ENCODE peak calls at places on chromosomes 1 and 21, in ten cellular contexts. X is transverse colon, C is Peyer's patch, R is sigmoid colon, F is heart left ventricle, I is testis, B is stomach, O is uterus, W is IMR-90, T is thyroid gland. Y is an unnamed sample. For H3K27me3, the result is how much of the 10 kb centered on the place peaks cover.

GRCh38 chr1:220906561-220907334 is 27.5 kb downstream of the HLX start:
- DNase-seq in X (no peak), R (no peak), I (no peak), T (no peak), F (no peak), W (peak), C (no peak), B (no peak), O (no peak), Y (no peak)

GRCh38 chr1:149995927-149996326 is 14.6 kb downstream of the OTUD7B start:
- DNase-seq in I (no peak), B (no peak), W (peak), O (no peak), T (peak), C (no peak), R (no peak), X (no peak), F (no peak), Y (no peak)

GRCh38 chr1:202105571-202106339 is 17.0 kb upstream of the GPR37L1 start:
- DNase-seq in X (peak), W (peak), F (no peak), C (no peak), I (peak), O (no peak), R (no peak), B (peak), T (peak), Y (no peak)

GRCh38 chr1:196609114-196609737 is 986 bp upstream of the KCNT2 start:
- DNase-seq in C (no peak), R (peak), F (no peak), O (peak), I (peak), B (no peak), T (peak), X (no peak), W (peak), Y (peak)

GRCh38 chr1:61412601-61413000 is 312.3 kb downstream of the TM2D1 start:
- DNase-seq in O (no peak), T (no peak), R (no peak), I (no peak), B (no peak), C (no peak), X (no peak), W (no peak), F (no peak), Y (no peak)

GRCh38 chr1:196425513-196425912 is 182.7 kb downstream of the KCNT2 start:
- DNase-seq in T (no peak), W (no peak), B (no peak), C (no peak), X (no peak), O (no peak), R (no peak), I (no peak), F (no peak), Y (no peak)

GRCh38 chr21:36461918-36462486 is 17.9 kb downstream of the CLDN14 start:
- DNase-seq in T (no peak), I (no peak), R (no peak), F (no peak), C (no peak), X (peak), W (no peak), B (no peak), O (no peak), Y (peak)

GRCh38 chr21:31343680-31344480 is at the start of gene TIAM1:
- DNase-seq in W (peak), I (peak), F (peak), B (peak), C (no peak), O (peak), X (peak), T (peak), R (peak), Y (no peak)

GRCh38 chr1:29379438-29380073 is 143.2 kb downstream of the PTPRU start:
- DNase-seq in I (peak), F (no peak), C (no peak), B (no peak), R (no peak), W (peak), O (no peak), X (no peak), T (no peak), Y (no peak)

GRCh38 chr1:168312718-168313604 is 32.3 kb downstream of the TBX19 start:
- DNase-seq in W (peak), X (no peak), R (no peak), B (no peak), F (no peak), C (no peak), I (no peak), T (no peak), O (no peak), Y (no peak)

GRCh38 chr21:45871616-45872236 is 109.8 kb upstream of the COL6A1 start:
- DNase-seq in X (no peak), O (no peak), T (no peak), W (no peak), F (no peak), C (no peak), B (no peak), I (no peak), R (peak), Y (peak)

GRCh38 chr1:9293512-9294439 is 1.1 kb downstream of the SPSB1 start:
- DNase-seq in F (peak), W (peak), R (no peak), C (peak), X (peak), T (peak), I (no peak), O (no peak), B (peak), Y (no peak)

GRCh38 chr1:116375165-116375883 is 2.3 kb downstream of the ATP1A1 start:
- DNase-seq in B (no peak), X (no peak), C (no peak), R (no peak), W (no peak), I (no peak), F (no peak), O (no peak), T (no peak), Y (no peak)

GRCh38 chr1:116373451-116374339 is 651 bp downstream of the ATP1A1 start:
- DNase-seq in T (peak), X (peak), B (peak), R (peak), I (peak), F (peak), W (peak), O (peak), C (peak), Y (peak)

GRCh38 chr1:116372186-116372585 is 858 bp upstream of the ATP1A1 start:
- DNase-seq in B (no peak), O (no peak), T (peak), W (no peak), R (no peak), I (no peak), C (no peak), X (no peak), F (no peak), Y (no peak)

GRCh38 chr1:116374340-116375164 is 1.5 kb downstream of the ATP1A1 start:
- DNase-seq in F (no peak), T (peak), C (peak), X (peak), I (no peak), W (no peak), R (no peak), O (no peak), B (no peak), Y (no peak)

GRCh38 chr1:116372651-116373444 is at the start of gene ATP1A1:
- DNase-seq in T (peak), R (peak), W (peak), F (peak), I (peak), O (peak), B (peak), X (peak), C (peak), Y (peak)
- TF ChIP-seq POLR2A in T (peak), R (peak), W (peak), F (peak), I (peak), O (peak), B (peak), X (peak), C (peak), Y (peak)

GRCh38 chr1:56359036-56359435 is 220.3 kb downstream of the PLPP3 start:
- DNase-seq in B (no peak), I (no peak), O (no peak), C (no peak), T (no peak), W (no peak), X (no peak), R (no peak), F (no peak), Y (no peak)

GRCh38 chr1:56356376-56356775 is 223.0 kb downstream of the PLPP3 start:
- DNase-seq in C (no peak), X (no peak), W (no peak), R (no peak), I (no peak), O (no peak), B (no peak), F (no peak), T (no peak), Y (no peak)

GRCh38 chr1:56355422-56355821 is 223.9 kb downstream of the PLPP3 start:
- DNase-seq in I (no peak), T (no peak), F (no peak), R (no peak), B (no peak), C (no peak), W (no peak), X (no peak), O (no peak), Y (no peak)

GRCh38 chr1:56357931-56358783 is 221.2 kb downstream of the PLPP3 start:
- DNase-seq in R (no peak), T (peak), X (no peak), B (no peak), O (no peak), F (no peak), I (no peak), W (no peak), C (no peak), Y (no peak)

DNA sequence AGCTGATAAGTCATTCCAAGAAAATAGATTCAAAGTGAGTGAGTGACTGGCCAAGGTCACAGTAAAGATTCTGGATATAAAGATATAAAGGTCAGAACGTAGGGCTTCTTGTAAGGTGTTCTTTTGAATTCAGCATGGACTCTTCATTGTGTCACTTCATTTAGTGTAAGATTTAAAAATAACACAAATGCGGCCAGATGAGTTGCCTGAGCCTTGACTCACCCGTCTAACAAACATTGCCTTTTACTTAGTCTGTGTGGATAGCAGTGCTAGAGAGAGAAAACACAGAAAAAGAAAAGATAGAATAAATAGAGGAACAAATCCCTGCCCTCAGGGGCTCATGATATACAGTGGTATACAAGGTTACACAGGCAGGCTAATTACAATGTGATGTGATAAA is 223.4 kb downstream of the PLPP3 start:
- DNase-seq in R (no peak), T (no peak), X (no peak), C (no peak), F (no peak), W (peak), B (no peak), I (no peak), O (no peak), Y (no peak)
- H3K27me3 ChIP-seq in R (under half), T (under half), X (under half), C (under half), F (under half), W (under half), B (under half), I (under half), O (under half), Y (under half)

GRCh38 chr1:17229379-17229778 is 19.5 kb upstream of the PADI3 start:
- DNase-seq in O (no peak), W (no peak), B (no peak), F (no peak), C (no peak), I (no peak), R (no peak), T (no peak), X (peak), Y (no peak)
- H3K27ac ChIP-seq in O (no peak), W (no peak), B (no peak), F (no peak), C (no peak), I (no peak), R (no peak), T (no peak), X (peak), Y (no peak)

DNA sequence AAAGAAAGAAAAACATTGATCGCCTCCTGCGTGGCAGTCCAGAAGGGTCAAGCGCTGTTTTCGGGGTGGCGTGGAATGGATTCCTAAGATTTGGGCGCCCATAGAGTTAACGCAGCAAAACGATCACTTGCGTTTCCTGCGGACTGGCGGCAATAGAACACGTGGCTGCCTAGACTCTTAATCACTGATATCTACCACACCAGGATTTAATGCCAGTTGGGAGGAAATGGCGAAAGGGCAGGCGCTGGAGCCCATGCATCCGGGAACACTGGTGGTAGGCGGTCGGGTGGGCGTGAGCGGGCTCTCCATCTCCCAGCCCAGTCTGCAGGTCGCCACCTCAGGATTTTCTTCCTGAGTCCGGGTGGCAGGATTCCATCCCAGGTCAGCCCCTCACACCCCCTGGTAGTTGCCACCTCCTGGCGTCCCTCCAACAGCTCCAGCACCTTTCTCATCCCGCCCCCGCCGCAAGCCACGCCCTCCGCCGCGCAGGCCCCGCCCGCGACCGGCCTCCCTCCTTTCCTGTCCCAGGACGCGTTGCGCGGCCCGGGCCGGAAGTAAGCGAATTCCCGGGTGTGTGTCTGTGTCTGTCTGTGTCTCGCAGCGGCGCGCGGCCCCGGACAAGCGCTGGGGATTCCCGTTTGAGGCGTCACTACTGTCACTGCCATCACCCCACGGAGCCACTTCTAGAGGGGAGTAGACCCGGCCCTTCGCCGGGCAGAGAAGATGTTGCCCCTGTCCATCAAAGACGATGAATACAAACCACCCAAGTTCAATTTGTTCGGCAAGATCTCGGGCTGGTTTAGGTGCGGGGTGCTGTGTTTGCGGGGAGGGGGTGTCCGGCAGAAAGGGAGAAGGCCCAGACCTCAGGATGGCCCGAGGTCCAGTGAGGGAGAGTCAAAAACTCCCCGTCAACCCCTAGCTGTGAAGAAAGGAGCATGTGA is at the start of gene SLC30A7:
- DNase-seq in I (peak), W (peak), X (peak), T (peak), B (peak), O (peak), R (peak), F (peak), C (peak), Y (peak)
- TF ChIP-seq POLR2A in I (no peak), W (peak), X (peak), T (peak), B (no peak), O (peak), R (peak), F (peak), C (peak), Y (peak)

DNA sequence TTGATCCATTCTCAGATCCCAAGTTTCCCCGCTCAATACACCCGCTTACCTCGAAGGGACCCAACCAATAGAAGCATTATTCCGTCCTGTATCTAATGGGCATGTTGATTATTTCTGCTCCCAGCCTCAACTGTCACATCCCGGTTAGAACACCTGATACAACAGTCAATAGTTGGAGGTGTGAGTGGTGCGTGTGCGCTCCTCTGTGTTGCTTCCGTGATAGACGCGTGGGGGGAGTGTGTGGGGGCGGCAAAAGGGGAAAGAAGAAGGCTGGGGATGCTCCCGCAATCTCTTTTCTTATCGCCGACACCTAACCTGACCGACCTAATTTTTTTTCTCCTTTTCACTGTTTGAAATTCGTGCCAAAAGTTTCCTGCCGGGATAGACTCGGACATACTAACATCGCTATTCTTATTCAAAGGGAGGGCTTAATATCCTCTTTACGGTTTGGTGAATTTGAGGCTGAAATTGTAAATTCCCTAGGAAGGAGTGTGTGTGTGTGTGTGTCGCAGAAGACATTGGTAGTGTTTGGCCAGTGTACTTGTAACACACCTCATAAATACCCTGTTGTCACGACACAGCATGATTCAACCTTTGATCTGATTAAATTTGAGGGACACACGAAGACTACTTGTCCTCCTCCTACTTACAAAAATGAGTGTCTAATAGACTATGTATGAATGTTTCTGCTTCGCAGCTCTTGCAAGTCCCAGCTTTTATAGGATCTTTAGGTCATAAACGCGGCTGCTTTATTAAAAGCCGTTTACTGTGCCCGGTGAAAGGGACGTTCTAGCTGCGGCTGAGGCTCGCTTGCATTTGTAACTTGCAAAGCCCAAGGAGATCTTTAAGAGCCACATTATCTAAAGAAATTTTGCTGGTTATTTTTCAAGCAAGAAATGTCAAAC is 1.5 kb upstream of the PROX1 start:
- DNase-seq in F (no peak), X (no peak), O (no peak), C (no peak), W (no peak), R (no peak), I (no peak), B (no peak), T (no peak), Y (no peak)
- H3K27me3 ChIP-seq in F (under half), X (half or more), O (under half), C (under half), W (half or more), R (under half), I (under half), B (under half), T (under half), Y (under half)

GRCh38 chr1:200619894-200620272 is 668 bp downstream of the KIF14 start:
- DNase-seq in X (no peak), F (no peak), R (no peak), T (no peak), B (no peak), C (no peak), W (no peak), O (no peak), I (no peak), Y (no peak)
- H3K27ac ChIP-seq in X (peak), F (no peak), R (no peak), T (no peak), B (peak), C (no peak), W (no peak), O (no peak), I (no peak), Y (peak)

DNA sequence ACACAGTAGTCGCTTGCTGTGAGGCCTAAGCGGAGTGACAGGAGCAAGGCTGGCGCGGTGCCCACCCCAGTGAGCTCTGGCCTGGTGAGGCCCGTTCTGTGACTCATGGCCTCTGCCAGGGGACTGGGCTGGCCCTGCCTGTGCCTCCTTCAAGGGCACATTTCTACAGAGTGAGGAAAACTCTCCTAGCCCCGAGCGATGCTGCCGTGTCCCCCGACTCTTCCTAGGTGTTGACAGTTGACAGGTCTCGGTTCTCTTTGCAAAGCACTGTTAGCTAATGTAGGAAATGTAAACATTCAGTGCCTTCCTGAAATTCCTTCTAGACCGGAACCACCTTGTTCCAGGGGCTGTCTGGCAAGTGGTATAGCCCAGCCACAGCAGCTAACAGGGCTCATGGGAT is 43.9 kb downstream of the ABCG1 start:
- DNase-seq in X (peak), I (no peak), W (peak), T (peak), C (no peak), O (peak), B (peak), R (peak), F (peak), Y (peak)
- TF ChIP-seq POLR2A in X (no peak), I (no peak), W (no peak), T (no peak), C (no peak), O (no peak), B (no peak), R (no peak), F (no peak), Y (no peak)

Y was measured in right lobe of liver.